ENCODE peak calls at places on chromosomes 1 and 21, in four cellular contexts. T, Y, O and N are unnamed samples.

GRCh38 chr1:201025571-201026002 is 2.1 kb upstream of the KIF21B start:
- DNase-seq in T (no peak), Y (peak), O (no peak), N (no peak)

GRCh38 chr21:43361493-43362296 is 65.2 kb downstream of the SIK1 start:
- DNase-seq in T (no peak), Y (peak), O (peak), N (no peak)

GRCh38 chr1:12276225-12276624 is 46.4 kb downstream of the VPS13D start:
- DNase-seq in T (peak), Y (peak), O (no peak), N (no peak)

GRCh38 chr1:155226188-155226909 is 17.9 kb downstream of the MTX1 start:
- DNase-seq in T (peak), Y (peak), O (peak), N (peak)

GRCh38 chr1:237205400-237206064 is 163.5 kb downstream of the RYR2 start:
- DNase-seq in T (peak), Y (peak), O (peak), N (no peak)

GRCh38 chr1:226977288-226977972 is 37.3 kb downstream of the COQ8A start:
- DNase-seq in T (no peak), Y (no peak), O (no peak), N (peak)

GRCh38 chr1:35808376-35809155 is 750 bp downstream of the AGO4 start:
- DNase-seq in T (peak), Y (peak), O (peak), N (peak)

GRCh38 chr1:232754930-232755329 is 50.3 kb upstream of the MAP10 start:
- DNase-seq in T (no peak), Y (no peak), O (no peak), N (no peak)

GRCh38 chr21:32329331-32329730 is 30.7 kb downstream of the MRAP start:
- DNase-seq in T (peak), Y (peak), O (peak), N (peak)

GRCh38 chr1:111209622-111210021 is 9.2 kb upstream of the DENND2D start:
- DNase-seq in T (no peak), Y (no peak), O (no peak), N (no peak)

GRCh38 chr1:44609412-44609767 is 64.9 kb downstream of the TMEM53 start:
- DNase-seq in T (peak), Y (peak), O (peak), N (no peak)

GRCh38 chr1:205582471-205583291 is 49.1 kb downstream of the ELK4 start:
- DNase-seq in T (no peak), Y (no peak), O (no peak), N (peak)

GRCh38 chr1:171965802-171966201 is 124.5 kb downstream of the DNM3 start:
- DNase-seq in T (no peak), Y (no peak), O (no peak), N (no peak)

GRCh38 chr1:12594966-12595838 is 22.8 kb downstream of the DHRS3 start:
- DNase-seq in T (peak), Y (peak), O (peak), N (no peak)

GRCh38 chr21:29953690-29954089 is 13.9 kb upstream of the GRIK1 start:
- DNase-seq in T (no peak), Y (no peak), O (no peak), N (no peak)

GRCh38 chr1:167864392-167864992 is 49.4 kb downstream of the ADCY10 start:
- DNase-seq in T (no peak), Y (no peak), O (no peak), N (no peak)

GRCh38 chr1:247180581-247180980 is 8.8 kb upstream of the ZNF124 start:
- DNase-seq in T (no peak), Y (no peak), O (no peak), N (no peak)

GRCh38 chr1:7526867-7527732 is 244.0 kb upstream of the VAMP3 start:
- DNase-seq in T (no peak), Y (no peak), O (no peak), N (no peak)

GRCh38 chr1:175845371-175845770 is 102.0 kb upstream of the TNR start:
- DNase-seq in T (no peak), Y (no peak), O (no peak), N (no peak)

GRCh38 chr1:229645296-229646050 is 19.4 kb downstream of the URB2 start:
- DNase-seq in T (no peak), Y (no peak), O (no peak), N (no peak)

GRCh38 chr1:193799948-193800690 is 613.7 kb upstream of the B3GALT2 start:
- DNase-seq in T (no peak), Y (no peak), O (no peak), N (no peak)

GRCh38 chr1:78622548-78622947 is 2.3 kb downstream of the IFI44L start:
- DNase-seq in T (no peak), Y (no peak), O (no peak), N (no peak)

GRCh38 chr1:185813401-185813979 is 79.3 kb downstream of the HMCN1 start:
- DNase-seq in T (no peak), Y (peak), O (no peak), N (no peak)

GRCh38 chr1:247131236-247131635 is 27.1 kb upstream of the ZNF669 start:
- DNase-seq in T (no peak), Y (no peak), O (no peak), N (no peak)

GRCh38 chr1:244414543-244414942 is 37.2 kb downstream of the ADSS2 start:
- DNase-seq in T (no peak), Y (peak), O (no peak), N (no peak)

GRCh38 chr21:36569511-36569910 is 89.6 kb upstream of the CLDN14 start:
- DNase-seq in T (no peak), Y (no peak), O (no peak), N (no peak)

GRCh38 chr1:8871539-8871935 is 6.9 kb downstream of the ENO1 start:
- DNase-seq in T (no peak), Y (no peak), O (no peak), N (no peak)

GRCh38 chr1:180600301-180600700 is 31.5 kb upstream of the XPR1 start:
- DNase-seq in T (no peak), Y (no peak), O (no peak), N (no peak)

GRCh38 chr1:223748405-223748772 is 36.0 kb downstream of the CAPN2 start:
- DNase-seq in T (no peak), Y (peak), O (no peak), N (no peak)

GRCh38 chr1:85583355-85584263 is 3.0 kb downstream of the CCN1 start:
- DNase-seq in T (no peak), Y (peak), O (no peak), N (no peak)

GRCh38 chr1:97712980-97713379 is 207.9 kb downstream of the DPYD start:
- DNase-seq in T (no peak), Y (no peak), O (no peak), N (no peak)

DNA sequence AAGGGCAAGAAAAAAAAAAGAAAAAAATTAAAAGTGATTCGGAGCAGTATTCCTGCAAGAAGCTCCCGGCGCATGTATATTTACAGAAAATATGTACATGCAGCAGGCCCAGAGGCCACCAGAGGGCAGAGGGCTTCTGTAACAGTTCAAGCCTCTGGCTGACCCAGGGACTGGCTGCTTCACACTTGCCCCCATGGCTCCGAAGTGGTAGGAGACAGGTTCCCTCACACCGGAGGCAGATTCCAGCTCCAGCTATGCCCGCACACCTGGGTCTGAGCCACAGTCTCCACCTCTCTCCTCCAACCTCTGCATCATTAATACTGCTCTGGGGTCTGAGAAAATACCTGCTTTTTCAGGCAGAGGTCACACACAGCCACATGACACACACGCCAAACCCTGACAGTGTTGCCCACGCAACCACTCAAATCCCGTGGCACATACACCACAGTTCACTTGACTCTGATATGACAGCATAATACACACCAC is 2.2 kb upstream of the ARHGAP30 start:
- DNase-seq in T (no peak), Y (peak), O (peak), N (no peak)
- TF ChIP-seq CTCF in T (peak), Y (peak), O (peak), N (no peak)

DNA sequence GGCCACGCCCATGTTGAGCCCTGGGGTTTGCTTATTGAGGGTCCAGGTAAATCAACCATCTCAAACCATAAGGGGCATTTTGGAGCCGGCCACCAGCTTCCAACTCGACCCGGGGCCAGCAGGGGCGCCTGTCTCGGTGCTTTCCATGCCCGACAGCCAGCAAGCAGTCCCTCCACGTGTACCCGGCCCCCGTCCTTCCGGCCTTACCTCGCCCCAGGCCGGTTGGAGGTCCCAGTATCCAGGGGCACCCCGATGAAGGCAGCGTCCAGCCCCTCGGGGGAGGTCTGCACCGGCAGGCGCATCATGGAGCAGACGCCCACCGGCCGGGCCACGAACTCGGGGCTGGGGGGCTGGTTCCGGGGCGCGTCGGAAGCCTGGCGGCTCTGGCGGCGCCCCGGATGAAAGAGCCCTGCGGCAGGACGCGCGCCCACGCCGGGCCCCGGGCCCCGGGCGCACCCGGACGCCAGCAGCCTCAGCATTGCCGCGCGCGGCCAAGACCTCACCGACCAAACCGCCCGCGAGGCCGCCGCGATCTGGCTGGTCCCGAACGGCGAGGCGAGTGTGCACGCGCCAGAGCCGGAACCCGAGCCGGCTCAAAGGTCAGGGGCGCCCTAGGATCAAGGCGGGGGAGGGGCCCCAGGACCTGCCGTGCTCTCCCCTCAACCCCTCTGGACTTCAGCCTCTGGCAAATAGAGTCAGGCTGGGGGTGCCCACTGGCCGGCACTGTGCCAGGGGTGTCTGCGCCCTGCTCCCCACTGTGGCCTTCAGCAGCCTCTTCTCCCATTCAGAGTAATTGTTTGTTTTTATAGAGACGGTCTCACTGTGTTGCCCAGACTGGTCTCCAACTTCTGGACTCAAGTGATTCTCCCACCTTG is at the start of gene AGMAT:
- DNase-seq in T (no peak), Y (peak), O (no peak), N (no peak)
- TF ChIP-seq CTCF in T (no peak), Y (peak), O (no peak), N (no peak)

GRCh38 chr1:157119008-157119407 is 19.2 kb downstream of the ETV3 start:
- DNase-seq in T (no peak), Y (no peak), O (no peak), N (no peak)

GRCh38 chr1:157119448-157119847 is 18.7 kb downstream of the ETV3 start:
- DNase-seq in T (no peak), Y (no peak), O (no peak), N (no peak)

DNA sequence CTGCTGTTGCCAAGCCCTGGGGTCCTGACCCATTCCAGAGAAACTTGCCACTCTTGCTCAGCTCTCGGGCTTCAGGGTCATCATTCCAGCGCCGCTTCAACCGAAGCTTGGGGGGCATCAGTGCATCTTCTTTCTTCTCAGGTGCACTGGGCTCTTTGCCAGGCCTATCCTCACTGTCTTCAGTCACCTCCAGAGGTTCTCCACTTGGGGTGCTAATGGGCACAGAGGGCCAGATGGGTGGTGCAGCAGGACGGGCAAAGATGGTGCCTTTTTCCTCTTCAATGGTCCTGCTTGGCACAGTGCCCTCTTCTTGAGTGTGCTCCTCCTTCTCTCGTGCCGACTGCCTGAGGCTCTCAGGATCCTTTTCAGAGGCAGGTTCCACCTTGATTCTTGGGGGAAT is 13.3 kb downstream of the ETV3 start:
- DNase-seq in T (no peak), Y (no peak), O (no peak), N (no peak)
- TF ChIP-seq CTCF in T (no peak), Y (no peak), O (no peak), N (no peak)

DNA sequence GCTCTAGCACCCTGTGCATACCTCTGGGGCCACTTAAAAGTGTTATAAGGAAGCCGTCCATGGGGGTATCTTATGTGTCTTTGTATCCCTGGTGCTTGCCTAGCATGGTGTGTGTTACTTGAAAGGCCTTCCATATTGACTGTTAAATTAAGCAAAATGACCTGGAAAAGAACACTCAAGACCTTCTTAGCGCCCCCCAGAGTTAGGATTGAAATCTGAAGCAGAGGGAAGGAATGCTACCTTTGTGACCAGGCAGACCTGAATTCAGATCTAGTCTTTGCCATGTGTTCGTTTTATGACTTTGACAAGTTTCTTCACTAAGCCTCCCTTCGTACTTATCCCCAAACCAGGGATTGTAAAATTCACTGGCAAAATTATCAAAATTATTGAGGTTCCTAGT is 59.9 kb downstream of the SLC22A15 start:
- DNase-seq in T (no peak), Y (no peak), O (no peak), N (no peak)
- TF ChIP-seq CTCF in T (no peak), Y (no peak), O (no peak), N (no peak)

GRCh38 chr1:53321366-53321765 is 6.5 kb downstream of the LRP8 start:
- DNase-seq in T (no peak), Y (no peak), O (no peak), N (no peak)
- TF ChIP-seq CTCF in T (no peak), Y (no peak), O (no peak), N (no peak)

DNA sequence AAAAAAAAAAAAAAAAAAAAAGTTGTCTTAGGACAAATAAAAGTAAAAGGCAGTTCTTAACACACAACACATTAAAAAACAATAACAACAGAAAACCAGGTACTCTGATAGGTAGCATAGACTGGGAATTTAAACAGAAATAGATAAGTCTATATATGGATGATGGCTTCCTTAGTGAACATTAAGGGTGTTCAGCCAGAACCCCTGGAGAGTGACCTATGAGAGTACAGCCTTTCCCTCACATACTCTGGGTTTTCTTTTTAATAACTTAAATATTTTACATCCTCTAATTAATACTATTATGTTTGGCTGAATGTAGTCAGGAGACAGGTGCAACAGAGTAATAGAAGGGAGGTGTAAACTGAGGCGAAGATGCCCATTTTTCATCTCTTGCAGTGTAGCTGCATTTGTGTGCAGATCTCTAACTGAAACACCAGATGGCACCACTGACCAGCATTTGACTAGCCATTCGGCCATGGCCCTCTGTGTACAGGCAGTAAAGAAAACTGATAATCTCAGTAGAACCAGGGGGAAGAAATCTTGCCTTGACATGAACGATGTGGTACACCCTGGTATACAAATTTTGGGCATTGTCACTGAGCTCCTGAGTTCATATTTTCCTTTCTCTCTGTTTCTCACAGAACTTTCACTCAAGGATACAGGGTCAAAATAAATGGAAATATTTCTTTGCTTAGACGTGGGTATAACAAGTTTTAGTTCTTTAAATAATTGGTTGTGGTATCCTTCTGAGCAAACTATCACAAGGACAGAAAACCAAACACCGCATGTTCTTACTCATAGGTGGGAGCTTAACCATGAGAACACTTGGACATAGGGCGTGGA is 7.6 kb downstream of the TTF2 start:
- DNase-seq in T (peak), Y (peak), O (peak), N (no peak)
- TF ChIP-seq CTCF in T (peak), Y (peak), O (peak), N (peak)

GRCh38 chr1:179047637-179048002 is 21.9 kb downstream of the FAM20B start:
- DNase-seq in T (no peak), Y (no peak), O (no peak), N (no peak)
- TF ChIP-seq CTCF in T (no peak), Y (no peak), O (no peak), N (no peak)

GRCh38 chr1:14576155-14576554 is 22.3 kb upstream of the KAZN start:
- DNase-seq in T (no peak), Y (no peak), O (no peak), N (no peak)

GRCh38 chr1:14568716-14569115 is 29.8 kb upstream of the KAZN start:
- DNase-seq in T (no peak), Y (no peak), O (no peak), N (no peak)

GRCh38 chr1:14572861-14573260 is 25.6 kb upstream of the KAZN start:
- DNase-seq in T (no peak), Y (no peak), O (no peak), N (no peak)

GRCh38 chr1:14570514-14570913 is 28.0 kb upstream of the KAZN start:
- DNase-seq in T (no peak), Y (peak), O (no peak), N (no peak)

DNA sequence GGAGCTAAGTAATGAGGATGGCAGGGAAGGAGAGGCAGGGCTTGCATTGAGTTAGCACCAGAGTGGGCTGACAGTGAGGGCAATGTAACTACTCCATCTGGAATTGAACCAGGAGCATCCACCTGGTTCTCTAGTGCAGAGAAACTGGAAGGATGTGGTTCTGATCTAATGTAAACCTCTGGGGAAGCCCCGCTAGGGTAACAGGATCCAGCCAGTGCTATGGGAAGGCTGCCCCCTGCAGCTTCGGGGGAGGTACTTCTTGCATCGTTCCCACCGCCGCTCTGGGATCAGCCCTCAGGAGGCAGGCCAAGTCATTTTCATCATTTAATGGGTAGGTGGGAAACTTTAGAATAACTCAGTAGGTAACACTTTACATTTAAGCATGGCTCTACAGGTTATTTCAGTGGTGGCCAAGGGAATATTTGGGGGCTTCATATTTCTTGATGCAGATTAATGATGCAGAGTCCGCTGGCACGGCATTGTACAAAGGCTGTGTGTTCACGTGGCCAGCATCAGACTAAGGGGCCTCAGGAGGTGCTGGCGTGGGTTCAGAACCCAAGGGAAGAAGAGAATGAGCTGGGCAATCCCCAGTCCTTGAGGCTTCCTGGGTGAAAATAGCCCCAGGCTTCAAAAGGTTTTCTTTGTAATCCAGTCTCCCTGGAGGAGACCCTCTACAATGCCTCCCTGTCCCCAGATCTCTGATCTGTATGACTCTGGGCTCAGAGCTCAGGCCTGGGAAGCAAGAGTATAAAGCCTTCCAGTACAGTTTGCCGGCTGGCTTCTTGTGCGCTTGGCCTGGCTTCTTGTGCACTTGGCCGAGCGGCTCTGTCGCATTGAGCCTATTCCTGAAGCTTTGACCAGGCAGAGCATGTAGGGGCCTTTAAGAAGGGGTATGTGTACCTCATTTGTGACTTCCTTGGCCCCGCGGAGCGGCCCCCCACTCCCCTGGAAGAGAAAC is 26.4 kb upstream of the KAZN start:
- DNase-seq in T (no peak), Y (peak), O (no peak), N (no peak)
- TF ChIP-seq CTCF in T (no peak), Y (peak), O (no peak), N (no peak)